ENCODE peak calls at places on chromosomes 11 and 22, in seven cellular contexts. One of them, this sample, is unnamed.

GRCh38 chr22:49214976-49215375 is 612.7 kb downstream of the BRD1 start:
- DNase-seq in mesendoderm: no peak
- DNase-seq in mesenchymal stem cell: no peak
- DNase-seq in H9: peak; percentile 9
- DNase-seq in trophoblast cell: no peak
- DNase-seq in IMR-90: no peak
- DNase-seq in H1: no peak
- DNase-seq in this sample: no peak

GRCh38 chr22:29750029-29750428 is 16.8 kb downstream of the ZMAT5 start:
- DNase-seq in mesenchymal stem cell: no peak
- DNase-seq in H9: no peak
- DNase-seq in trophoblast cell: no peak
- DNase-seq in IMR-90: no peak
- DNase-seq in mesendoderm: no peak
- DNase-seq in H1: no peak
- DNase-seq in this sample: no peak

GRCh38 chr11:44728491-44728910 is 1.7 kb downstream of the TSPAN18 start:
- DNase-seq in H1: no peak
- DNase-seq in H9: peak; percentile 53
- DNase-seq in mesenchymal stem cell: no peak
- DNase-seq in mesendoderm: peak; percentile 76
- DNase-seq in trophoblast cell: no peak
- DNase-seq in IMR-90: no peak
- DNase-seq in this sample: peak; percentile 57

GRCh38 chr11:2564008-2564530 is 119.3 kb downstream of the KCNQ1 start:
- DNase-seq in mesendoderm: no peak
- DNase-seq in mesenchymal stem cell: no peak
- DNase-seq in trophoblast cell: peak; percentile 90
- DNase-seq in H9: no peak
- DNase-seq in H1: no peak
- DNase-seq in IMR-90: no peak
- DNase-seq in this sample: no peak

GRCh38 chr22:22021160-22021750 is 38.7 kb upstream of the TOP3B start:
- DNase-seq in H9: no peak
- DNase-seq in mesendoderm: peak; percentile 67
- DNase-seq in trophoblast cell: no peak
- DNase-seq in H1: no peak
- DNase-seq in mesenchymal stem cell: no peak
- DNase-seq in IMR-90: peak; percentile 58
- DNase-seq in this sample: no peak

GRCh38 chr11:43578346-43579170 is 102.0 kb upstream of the HSD17B12 start:
- DNase-seq in H9: no peak
- DNase-seq in trophoblast cell: peak; percentile 67
- DNase-seq in H1: no peak
- DNase-seq in mesenchymal stem cell: peak; percentile 45
- DNase-seq in IMR-90: peak; percentile 74
- DNase-seq in mesendoderm: no peak
- DNase-seq in this sample: no peak

GRCh38 chr22:24417901-24418641 is 9.3 kb upstream of the ADORA2A start:
- DNase-seq in H1: no peak
- DNase-seq in IMR-90: peak; percentile 46
- DNase-seq in mesenchymal stem cell: no peak
- DNase-seq in H9: no peak
- DNase-seq in trophoblast cell: peak; percentile 50
- DNase-seq in mesendoderm: no peak
- DNase-seq in this sample: no peak

GRCh38 chr22:38017272-38017920 is 33.0 kb upstream of the SOX10 start:
- DNase-seq in mesendoderm: no peak
- DNase-seq in H9: no peak
- DNase-seq in IMR-90: peak; percentile 52
- DNase-seq in H1: no peak
- DNase-seq in mesenchymal stem cell: no peak
- DNase-seq in trophoblast cell: peak; percentile 8
- DNase-seq in this sample: no peak

GRCh38 chr22:26568207-26568706 is 21.7 kb downstream of the TPST2 start:
- DNase-seq in mesenchymal stem cell: peak; percentile 69
- DNase-seq in trophoblast cell: peak; percentile 94
- DNase-seq in IMR-90: peak; percentile 12
- DNase-seq in H1: peak; percentile 39
- DNase-seq in mesendoderm: peak; percentile 97
- DNase-seq in H9: peak; percentile 85
- DNase-seq in this sample: peak; percentile 49

GRCh38 chr11:2094354-2095197 is 44.6 kb downstream of the IGF2 start:
- DNase-seq in mesendoderm: no peak
- DNase-seq in trophoblast cell: no peak
- DNase-seq in IMR-90: no peak
- DNase-seq in H1: no peak
- DNase-seq in H9: no peak
- DNase-seq in mesenchymal stem cell: no peak
- DNase-seq in this sample: no peak

GRCh38 chr11:119359365-119360229 is 13.1 kb upstream of the MFRP start:
- DNase-seq in mesenchymal stem cell: no peak
- DNase-seq in H1: no peak
- DNase-seq in H9: peak; percentile 14
- DNase-seq in IMR-90: no peak
- DNase-seq in mesendoderm: no peak
- DNase-seq in trophoblast cell: no peak
- DNase-seq in this sample: no peak

GRCh38 chr11:44634401-44635281 is 69.2 kb downstream of the CD82 start:
- DNase-seq in H1: no peak
- DNase-seq in mesenchymal stem cell: peak; percentile 51
- DNase-seq in IMR-90: peak; percentile 79
- DNase-seq in trophoblast cell: no peak
- DNase-seq in mesendoderm: peak; percentile 94
- DNase-seq in H9: peak; percentile 85
- DNase-seq in this sample: peak; percentile 20

GRCh38 chr11:46918087-46918751 is at the start of gene LRP4:
- DNase-seq in mesenchymal stem cell: peak; percentile 57
- DNase-seq in IMR-90: no peak
- DNase-seq in H9: peak; percentile 65
- DNase-seq in mesendoderm: peak; percentile 55
- DNase-seq in H1: no peak
- DNase-seq in trophoblast cell: peak; percentile 13
- DNase-seq in this sample: no peak

GRCh38 chr22:30602049-30602448 is 4.9 kb upstream of the TCN2 start:
- DNase-seq in H1: no peak
- DNase-seq in mesendoderm: peak; percentile 76
- DNase-seq in mesenchymal stem cell: peak; percentile 41
- DNase-seq in H9: peak; percentile 44
- DNase-seq in trophoblast cell: peak; percentile 59
- DNase-seq in IMR-90: peak; percentile 43
- DNase-seq in this sample: no peak

GRCh38 chr11:612201-612960 is 3.4 kb downstream of the IRF7 start:
- DNase-seq in H9: peak; percentile 68
- DNase-seq in trophoblast cell: peak; percentile 74
- DNase-seq in H1: no peak
- DNase-seq in mesendoderm: peak; percentile 45
- DNase-seq in IMR-90: peak; percentile 22
- DNase-seq in mesenchymal stem cell: peak; percentile 43
- DNase-seq in this sample: no peak

GRCh38 chr22:35575116-35575748 is 34.6 kb downstream of the RASD2 start:
- DNase-seq in H9: no peak
- DNase-seq in mesendoderm: no peak
- DNase-seq in trophoblast cell: no peak
- DNase-seq in mesenchymal stem cell: no peak
- DNase-seq in IMR-90: no peak
- DNase-seq in H1: no peak
- DNase-seq in this sample: no peak

GRCh38 chr11:96257036-96257435 is 86.0 kb downstream of the MAML2 start:
- DNase-seq in trophoblast cell: no peak
- DNase-seq in mesendoderm: no peak
- DNase-seq in H9: no peak
- DNase-seq in IMR-90: no peak
- DNase-seq in mesenchymal stem cell: no peak
- DNase-seq in H1: no peak
- DNase-seq in this sample: no peak

GRCh38 chr22:46622081-46622521 is 1.9 kb downstream of the GRAMD4 start:
- DNase-seq in mesendoderm: no peak
- DNase-seq in mesenchymal stem cell: no peak
- DNase-seq in IMR-90: no peak
- DNase-seq in trophoblast cell: peak; percentile 11
- DNase-seq in H1: no peak
- DNase-seq in H9: no peak
- DNase-seq in this sample: no peak

GRCh38 chr22:32674925-32675825 is 126.3 kb upstream of the TIMP3 start:
- DNase-seq in trophoblast cell: no peak
- DNase-seq in IMR-90: no peak
- DNase-seq in H1: no peak
- DNase-seq in mesendoderm: no peak
- DNase-seq in mesenchymal stem cell: peak; percentile 47
- DNase-seq in H9: no peak
- DNase-seq in this sample: no peak

GRCh38 chr22:46079861-46080821 is 70.2 kb upstream of the PPARA start:
- DNase-seq in IMR-90: no peak
- DNase-seq in H9: no peak
- DNase-seq in trophoblast cell: no peak
- DNase-seq in H1: no peak
- DNase-seq in mesendoderm: no peak
- DNase-seq in mesenchymal stem cell: no peak
- DNase-seq in this sample: no peak

GRCh38 chr11:110491577-110492352 is 62.0 kb downstream of the FDX1 start:
- DNase-seq in IMR-90: no peak
- DNase-seq in mesenchymal stem cell: no peak
- DNase-seq in mesendoderm: peak; percentile 56
- DNase-seq in H9: no peak
- DNase-seq in H1: peak; percentile 39
- DNase-seq in trophoblast cell: peak; percentile 16
- DNase-seq in this sample: no peak

GRCh38 chr11:87398913-87399312 is 361.2 kb downstream of the TMEM135 start:
- DNase-seq in mesenchymal stem cell: no peak
- DNase-seq in H1: no peak
- DNase-seq in trophoblast cell: no peak
- DNase-seq in IMR-90: no peak
- DNase-seq in mesendoderm: no peak
- DNase-seq in H9: no peak
- DNase-seq in this sample: no peak

GRCh38 chr11:64649304-64649703 is 58.3 kb downstream of the SLC22A12 start:
- DNase-seq in trophoblast cell: peak; percentile 23
- DNase-seq in mesendoderm: peak; percentile 69
- DNase-seq in H1: no peak
- DNase-seq in IMR-90: no peak
- DNase-seq in H9: peak; percentile 76
- DNase-seq in mesenchymal stem cell: no peak
- DNase-seq in this sample: no peak

GRCh38 chr11:122207505-122207904 is 91.5 kb upstream of the BLID start:
- DNase-seq in H9: no peak
- DNase-seq in trophoblast cell: no peak
- DNase-seq in IMR-90: peak; percentile 81
- DNase-seq in mesenchymal stem cell: no peak
- DNase-seq in H1: no peak
- DNase-seq in mesendoderm: no peak
- DNase-seq in this sample: no peak

GRCh38 chr11:123255909-123256308 is 60.9 kb upstream of the CLMP start:
- DNase-seq in IMR-90: no peak
- DNase-seq in trophoblast cell: no peak
- DNase-seq in H1: no peak
- DNase-seq in H9: peak; percentile 37
- DNase-seq in mesendoderm: peak; percentile 63
- DNase-seq in mesenchymal stem cell: no peak
- DNase-seq in this sample: peak; percentile 46

GRCh38 chr22:41979423-41980250 is 10.4 kb downstream of the SEPTIN3 start:
- DNase-seq in trophoblast cell: no peak
- DNase-seq in IMR-90: no peak
- DNase-seq in H9: no peak
- DNase-seq in mesendoderm: no peak
- DNase-seq in H1: no peak
- DNase-seq in mesenchymal stem cell: no peak
- DNase-seq in this sample: no peak

GRCh38 chr22:31436132-31436531 is 36.7 kb downstream of the DRG1 start:
- DNase-seq in H9: no peak
- DNase-seq in H1: no peak
- DNase-seq in IMR-90: no peak
- DNase-seq in trophoblast cell: no peak
- DNase-seq in mesenchymal stem cell: no peak
- DNase-seq in mesendoderm: no peak
- DNase-seq in this sample: no peak

DNA sequence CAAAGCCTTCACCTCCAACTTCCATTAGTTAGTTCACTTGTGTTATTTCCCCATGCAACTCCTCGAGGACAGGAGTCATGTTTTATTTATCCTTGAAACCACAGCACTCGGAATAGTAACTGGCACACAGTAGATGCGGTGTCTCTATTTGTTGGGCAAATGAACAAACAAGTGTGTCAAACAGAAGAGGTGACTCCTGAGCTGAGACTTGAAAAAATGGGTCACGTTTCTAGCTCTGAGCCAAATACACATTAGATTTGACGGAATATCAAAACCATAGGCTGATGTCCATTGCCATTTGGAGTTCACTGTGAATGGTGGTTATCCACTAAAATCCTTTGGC is 68.9 kb downstream of the C11orf91 start:
- DNase-seq in H9: no peak
- DNase-seq in H1: no peak
- DNase-seq in trophoblast cell: no peak
- DNase-seq in mesendoderm: no peak
- DNase-seq in IMR-90: no peak
- DNase-seq in mesenchymal stem cell: no peak
- DNase-seq in this sample: no peak
- H3K79me1 ChIP-seq in H9: no peaks in the 10 kb centered on the region
- H3K79me1 ChIP-seq in H1: no peaks in the 10 kb centered on the region
- H3K79me1 ChIP-seq in trophoblast cell: peaks cover 4% of the 10 kb centered on the region
- H3K79me1 ChIP-seq in mesendoderm: no peaks in the 10 kb centered on the region
- H3K79me1 ChIP-seq in IMR-90: no peaks in the 10 kb centered on the region
- H3K79me1 ChIP-seq in mesenchymal stem cell: no peaks in the 10 kb centered on the region
- H3K79me1 ChIP-seq in this sample: no peaks in the 10 kb centered on the region

GRCh38 chr11:129636926-129637325 is 178.7 kb upstream of the TMEM45B start:
- DNase-seq in mesendoderm: no peak
- DNase-seq in H1: no peak
- DNase-seq in mesenchymal stem cell: peak; percentile 13
- DNase-seq in IMR-90: no peak
- DNase-seq in H9: no peak
- DNase-seq in trophoblast cell: no peak
- DNase-seq in this sample: no peak
- H2BK5ac ChIP-seq in mesendoderm: no peak overlapping the region
- H2BK5ac ChIP-seq in H1: no peak overlapping the region
- H2BK5ac ChIP-seq in mesenchymal stem cell: no peak overlapping the region
- H2BK5ac ChIP-seq in IMR-90: peak overlapping the region; percentile 69
- H2BK5ac ChIP-seq in H9: no peak overlapping the region
- H2BK5ac ChIP-seq in trophoblast cell: no peak overlapping the region
- H2BK5ac ChIP-seq in this sample: no peak overlapping the region

GRCh38 chr11:69239320-69240040 is 54.5 kb upstream of the MYEOV start:
- DNase-seq in H1: no peak
- DNase-seq in mesendoderm: no peak
- DNase-seq in mesenchymal stem cell: no peak
- DNase-seq in H9: peak; percentile 10
- DNase-seq in trophoblast cell: no peak
- DNase-seq in IMR-90: no peak
- DNase-seq in this sample: no peak
- H3K79me1 ChIP-seq in H1: no peaks in the 10 kb centered on the region
- H3K79me1 ChIP-seq in mesendoderm: no peaks in the 10 kb centered on the region
- H3K79me1 ChIP-seq in mesenchymal stem cell: no peaks in the 10 kb centered on the region
- H3K79me1 ChIP-seq in H9: no peaks in the 10 kb centered on the region
- H3K79me1 ChIP-seq in trophoblast cell: no peaks in the 10 kb centered on the region
- H3K79me1 ChIP-seq in IMR-90: no peaks in the 10 kb centered on the region
- H3K79me1 ChIP-seq in this sample: no peaks in the 10 kb centered on the region

DNA sequence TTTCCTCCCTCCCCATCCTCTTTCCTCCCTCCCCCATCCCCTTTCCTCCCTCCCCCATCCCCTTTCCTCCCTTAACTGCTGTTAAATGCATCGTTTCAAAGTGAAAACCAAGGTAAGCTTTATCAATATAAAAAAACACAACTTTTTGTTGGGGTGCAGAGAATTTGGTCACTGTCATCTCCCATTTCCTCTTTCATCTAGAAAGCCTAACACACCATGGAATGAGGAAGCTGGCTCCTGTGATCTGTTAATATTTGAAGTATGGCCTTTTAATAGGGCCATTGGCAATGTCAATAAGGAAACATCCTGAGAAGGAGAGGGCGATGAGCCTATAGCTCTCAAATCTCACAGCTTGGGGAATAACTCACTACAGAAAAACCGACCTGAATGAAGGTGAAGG is 7.0 kb downstream of the EXPH5 start:
- DNase-seq in H9: no peak
- DNase-seq in IMR-90: no peak
- DNase-seq in mesenchymal stem cell: no peak
- DNase-seq in trophoblast cell: no peak
- DNase-seq in H1: no peak
- DNase-seq in mesendoderm: no peak
- DNase-seq in this sample: no peak
- H2BK5ac ChIP-seq in H9: no peak overlapping the region
- H2BK5ac ChIP-seq in IMR-90: no peak overlapping the region
- H2BK5ac ChIP-seq in mesenchymal stem cell: no peak overlapping the region
- H2BK5ac ChIP-seq in trophoblast cell: no peak overlapping the region
- H2BK5ac ChIP-seq in H1: no peak overlapping the region
- H2BK5ac ChIP-seq in mesendoderm: no peak overlapping the region
- H2BK5ac ChIP-seq in this sample: no peak overlapping the region